ENCODE peak calls at places on chromosome 14, in four cellular contexts. O is HepG2, A is K562, L is GM12878. I is an unnamed sample.

GRCh38 chr14:104957146-104958113 is 20.7 kb downstream of the AHNAK2 start:
- DNase-seq in O (no peak), A (no peak), L (no peak), I (no peak)

GRCh38 chr14:47227051-47227600 is 448.3 kb downstream of the MDGA2 start:
- DNase-seq in O (no peak), A (no peak), L (no peak), I (no peak)

GRCh38 chr14:57871487-57872080 is 5.7 kb upstream of the SLC35F4 start:
- DNase-seq in O (peak), A (peak), L (peak), I (peak)

GRCh38 chr14:64680013-64680674 is 24.1 kb upstream of the PLEKHG3 start:
- DNase-seq in O (no peak), A (no peak), L (no peak), I (peak)

GRCh38 chr14:103623883-103624482 is 5.0 kb upstream of the KLC1 start:
- DNase-seq in O (no peak), A (no peak), L (no peak), I (no peak)

GRCh38 chr14:28756896-28757570 is 9.6 kb upstream of the FOXG1 start:
- DNase-seq in O (peak), A (no peak), L (no peak), I (peak)

GRCh38 chr14:51650721-51651387 is 856 bp upstream of the FRMD6 start:
- DNase-seq in O (no peak), A (no peak), L (no peak), I (no peak)

GRCh38 chr14:30210630-30211029 is 283.0 kb upstream of the PRKD1 start:
- DNase-seq in O (no peak), A (no peak), L (no peak), I (no peak)

GRCh38 chr14:32609388-32609787 is 280.3 kb downstream of the AKAP6 start:
- DNase-seq in O (no peak), A (no peak), L (no peak), I (no peak)

GRCh38 chr14:89624500-89625156 is 207.6 kb upstream of the FOXN3 start:
- DNase-seq in O (no peak), A (no peak), L (no peak), I (no peak)

GRCh38 chr14:60622210-60622919 is 26.9 kb downstream of the SIX1 start:
- DNase-seq in O (no peak), A (no peak), L (no peak), I (no peak)

GRCh38 chr14:47678157-47678556 is 2.8 kb upstream of the MDGA2 start:
- DNase-seq in O (peak), A (no peak), L (no peak), I (no peak)

GRCh38 chr14:33767721-33768457 is 183.0 kb downstream of the EGLN3 start:
- DNase-seq in O (no peak), A (no peak), L (no peak), I (no peak)

GRCh38 chr14:64722842-64723447 is 18.7 kb downstream of the PLEKHG3 start:
- DNase-seq in O (no peak), A (no peak), L (no peak), I (no peak)

GRCh38 chr14:93686313-93686712 is 102.0 kb downstream of the PRIMA1 start:
- DNase-seq in O (no peak), A (no peak), L (no peak), I (no peak)

GRCh38 chr14:24665440-24665991 is 31.5 kb upstream of the GZMB start:
- DNase-seq in O (no peak), A (no peak), L (peak), I (no peak)

GRCh38 chr14:36324897-36325296 is 4.5 kb upstream of the MBIP start:
- DNase-seq in O (no peak), A (no peak), L (no peak), I (no peak)

GRCh38 chr14:101371691-101372493 is 189.4 kb upstream of the DIO3 start:
- DNase-seq in O (no peak), A (no peak), L (no peak), I (no peak)

GRCh38 chr14:74733241-74733640 is 20.3 kb downstream of the FCF1 start:
- DNase-seq in O (no peak), A (no peak), L (no peak), I (no peak)

GRCh38 chr14:31950331-31950730 is 126.8 kb upstream of the ARHGAP5 start:
- DNase-seq in O (no peak), A (no peak), L (no peak), I (no peak)

GRCh38 chr14:34755215-34755614 is 40.8 kb upstream of the CFL2 start:
- DNase-seq in O (no peak), A (no peak), L (no peak), I (no peak)

GRCh38 chr14:91185721-91186120 is 58.8 kb downstream of the GPR68 start:
- DNase-seq in O (no peak), A (no peak), L (no peak), I (no peak)

GRCh38 chr14:100653409-100653808 is 66.2 kb upstream of the BEGAIN start:
- DNase-seq in O (no peak), A (peak), L (no peak), I (no peak)

GRCh38 chr14:28163897-28164296 is 602.7 kb upstream of the FOXG1 start:
- DNase-seq in O (no peak), A (no peak), L (no peak), I (no peak)

GRCh38 chr14:102835959-102836358 is 58.7 kb downstream of the TRAF3 start:
- DNase-seq in O (no peak), A (no peak), L (no peak), I (no peak)

DNA sequence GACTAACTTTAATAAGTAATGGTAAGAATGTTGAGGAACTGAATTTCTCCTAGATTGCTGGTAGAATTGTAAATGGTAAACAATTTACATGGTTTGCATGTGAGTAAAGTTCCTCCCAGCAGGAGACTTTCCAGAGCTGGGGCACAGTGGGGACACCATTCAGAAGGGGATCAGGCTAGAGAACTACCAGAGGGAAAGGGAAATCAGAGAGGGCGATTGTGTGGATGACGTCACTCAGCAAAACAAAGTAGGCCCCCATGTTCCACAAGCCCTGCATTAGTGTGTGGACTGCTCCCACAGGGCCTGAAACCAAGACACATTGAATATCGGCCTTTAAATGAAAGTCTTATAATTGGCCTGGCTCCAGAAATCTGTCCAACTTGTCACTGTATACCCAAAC is 9.5 kb downstream of the RNASE11 start:
- DNase-seq in O (no peak), A (no peak), L (no peak), I (no peak)
- TF ChIP-seq JUNB in O (no peak), A (no peak), L (no peak), I (no peak)

DNA sequence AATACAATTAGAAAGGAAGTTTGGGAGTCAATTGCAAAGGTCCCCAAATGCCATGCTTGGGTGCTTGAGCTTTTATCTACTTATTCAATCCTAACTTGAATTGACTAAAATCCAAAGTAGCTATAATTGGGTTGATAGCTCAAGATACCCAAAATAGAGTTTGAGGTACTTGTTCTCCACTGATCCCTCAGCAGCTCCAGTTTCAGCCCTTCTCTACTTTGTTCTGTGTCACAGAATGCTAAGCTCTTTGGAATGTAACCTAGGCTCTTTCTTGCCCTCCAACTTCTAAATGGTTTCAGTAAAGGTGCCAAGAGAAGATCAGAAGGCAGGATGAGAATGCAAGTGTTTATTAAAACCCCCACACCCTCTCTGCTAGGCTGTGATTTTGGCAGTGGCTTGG is 251.4 kb upstream of the CLEC14A start:
- DNase-seq in O (no peak), A (no peak), L (no peak), I (no peak)
- TF ChIP-seq RAD21 in O (no peak), A (no peak), L (no peak), I (no peak)

GRCh38 chr14:72717220-72717619 is 176.7 kb downstream of the DPF3 start:
- DNase-seq in O (no peak), A (no peak), L (no peak), I (no peak)

GRCh38 chr14:72716471-72716870 is 177.4 kb downstream of the DPF3 start:
- DNase-seq in O (no peak), A (no peak), L (no peak), I (no peak)

GRCh38 chr14:72715215-72715909 is 178.5 kb downstream of the DPF3 start:
- DNase-seq in O (no peak), A (no peak), L (no peak), I (no peak)

GRCh38 chr14:72714871-72715214 is 179.1 kb downstream of the DPF3 start:
- DNase-seq in O (no peak), A (no peak), L (no peak), I (no peak)

GRCh38 chr14:72715910-72716268 is 178.0 kb downstream of the DPF3 start:
- DNase-seq in O (no peak), A (no peak), L (no peak), I (no peak)
- TF ChIP-seq KDM1A in O (no peak), A (no peak), L (no peak), I (no peak)

DNA sequence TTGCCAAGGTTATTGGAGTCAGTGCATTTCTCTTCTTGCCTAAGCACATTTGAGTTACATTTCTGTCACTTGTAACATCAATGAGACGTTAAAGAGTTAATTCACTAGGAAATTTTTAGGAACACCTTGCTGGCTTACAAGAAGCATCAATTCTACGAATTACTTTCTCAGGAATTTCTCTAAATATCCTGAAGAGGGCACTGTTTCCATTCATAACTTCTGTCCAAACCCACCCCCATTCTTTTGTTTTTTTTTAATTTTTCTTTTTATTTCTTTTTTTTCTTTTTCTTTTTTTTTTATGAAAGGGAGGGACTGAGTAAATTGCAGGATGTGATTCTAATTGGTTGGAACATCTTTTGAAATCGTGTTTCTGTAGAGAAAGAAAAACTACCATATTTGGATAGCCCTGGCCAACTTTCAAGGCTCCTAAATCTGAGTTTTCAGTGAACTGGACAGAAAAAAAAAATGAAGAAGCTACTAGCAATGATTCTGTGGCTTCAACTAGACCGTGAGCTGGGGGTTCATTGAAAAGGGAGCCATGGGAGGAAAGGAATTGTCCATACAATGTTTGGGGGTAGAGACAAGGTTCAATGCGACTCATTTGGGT is 285.3 kb downstream of the DAD1 start:
- DNase-seq in O (no peak), A (peak), L (no peak), I (no peak)
- TF ChIP-seq JUNB in O (no peak), A (no peak), L (no peak), I (no peak)

DNA sequence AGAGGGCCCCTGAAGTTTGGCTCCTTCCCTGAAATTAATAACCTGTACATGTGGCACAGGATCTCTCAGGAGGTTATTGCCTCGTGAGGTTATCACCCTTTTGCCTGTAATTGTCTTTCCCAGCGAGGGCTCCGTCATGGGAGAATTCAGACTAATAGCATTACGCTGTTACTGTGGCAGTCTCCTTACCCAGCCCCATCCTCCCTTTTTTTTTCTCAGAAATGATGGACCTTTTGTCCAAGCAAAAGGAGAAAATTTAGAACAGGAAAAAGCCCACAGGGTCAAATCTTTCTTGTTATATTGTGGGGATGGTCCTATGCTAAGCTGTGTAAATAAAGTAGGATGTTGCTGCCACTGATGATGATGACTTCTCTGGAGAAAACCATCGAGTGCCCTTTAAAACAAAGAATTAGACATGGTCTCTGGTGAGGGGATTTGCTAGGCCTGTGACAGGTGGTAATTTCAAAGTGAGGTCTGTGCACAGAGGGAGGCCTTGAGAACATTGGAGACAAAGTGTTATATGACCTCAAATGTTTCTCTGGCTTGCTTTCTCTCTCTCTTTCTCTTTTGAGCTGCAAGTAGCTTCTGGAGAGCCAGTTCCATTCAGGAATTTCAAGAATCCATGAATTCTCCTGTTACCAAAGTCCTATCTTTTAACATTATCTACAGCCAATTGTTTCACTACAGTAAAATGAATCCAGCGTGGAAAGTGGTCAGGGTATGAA is 357.2 kb downstream of the BMP4 start:
- DNase-seq in O (peak), A (no peak), L (no peak), I (no peak)
- TF ChIP-seq RAD21 in O (no peak), A (no peak), L (no peak), I (no peak)

DNA sequence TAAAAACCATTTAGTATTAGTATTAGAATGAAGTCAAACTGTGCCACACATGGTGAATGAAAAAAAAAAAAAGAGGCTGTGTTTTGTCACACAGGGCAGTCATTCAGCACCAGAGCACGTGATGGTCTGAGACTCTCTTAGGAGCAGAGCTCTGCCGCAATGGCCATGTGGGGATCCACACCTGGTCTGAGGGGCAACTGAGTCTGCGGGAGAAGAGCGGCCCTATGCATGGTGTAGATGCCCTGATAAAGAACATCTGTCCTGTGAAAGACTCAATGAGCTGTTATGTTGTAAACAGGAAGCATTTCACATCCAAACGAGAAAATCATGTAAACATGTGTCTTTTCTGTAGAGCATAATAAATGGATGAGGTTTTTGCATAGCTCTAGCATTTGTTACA is 12.2 kb upstream of the BDKRB1 start:
- DNase-seq in O (no peak), A (no peak), L (no peak), I (no peak)
- TF ChIP-seq KDM1A in O (no peak), A (no peak), L (no peak), I (no peak)

GRCh38 chr14:65957631-65958205 is 528.5 kb upstream of the CCDC196 start:
- DNase-seq in O (no peak), A (no peak), L (no peak), I (no peak)
- TF ChIP-seq JUNB in O (no peak), A (no peak), L (no peak), I (no peak)

GRCh38 chr14:95681153-95681552 is 5.1 kb upstream of the TCL1B start:
- DNase-seq in O (no peak), A (no peak), L (no peak), I (no peak)
- TF ChIP-seq RAD21 in O (no peak), A (no peak), L (no peak), I (no peak)

GRCh38 chr14:49461529-49462401 is 124.4 kb downstream of the RPS29 start:
- DNase-seq in O (peak), A (peak), L (peak), I (peak)
- TF ChIP-seq KDM1A in O (no peak), A (no peak), L (no peak), I (no peak)